ENCODE peak calls at places on chromosomes 1 and 21, in six cellular contexts. W is activated CD4-positive, alpha-beta T cell treated with anti-CD3 and anti-CD28 coated beads, Interleukin-2, amount 50 U/mL, for 1 hour; E is GM12892; D is neural crest cell; S is pancreas; O is left ventricle myocardium inferior. P is an unnamed sample.
A peak's percentile ranks its signal among the peaks of the same experiment; 100 is the strongest.

GRCh38 chr1:33649759-33650158 is 177.3 kb downstream of the ZSCAN20 start:
- DNase-seq in O (peak; percentile 40), D (no peak), S (no peak), E (no peak), W (no peak), P (peak; percentile 52)

GRCh38 chr1:2212167-2212541 is 16.0 kb upstream of the SKI start:
- DNase-seq in O (peak; percentile 38), W (no peak), S (no peak), D (no peak), E (no peak), P (no peak)

GRCh38 chr1:186139706-186140105 is 235.3 kb downstream of the TPR start:
- DNase-seq in W (no peak), S (no peak), E (no peak), O (no peak), D (no peak), P (no peak)

GRCh38 chr1:53535226-53535625 is 76.0 kb downstream of the DMRTB1 start:
- DNase-seq in W (no peak), S (no peak), E (no peak), O (no peak), D (no peak), P (no peak)

GRCh38 chr1:175073633-175074032 is 6.0 kb downstream of the TNN start:
- DNase-seq in O (no peak), E (no peak), D (no peak), S (no peak), W (no peak), P (no peak)

GRCh38 chr1:41319106-41319755 is 42.0 kb upstream of the FOXO6 start:
- DNase-seq in S (no peak), E (no peak), W (no peak), D (no peak), O (no peak), P (no peak)

GRCh38 chr21:24280591-24280990 is 1326.7 kb downstream of the MRPL39 start:
- DNase-seq in D (no peak), W (no peak), O (no peak), S (no peak), E (no peak), P (no peak)

GRCh38 chr1:204218552-204218951 is 4.8 kb upstream of the GOLT1A start:
- DNase-seq in W (no peak), S (no peak), D (no peak), E (no peak), O (no peak), P (no peak)

GRCh38 chr1:115595279-115596079 is 46.3 kb upstream of the VANGL1 start:
- DNase-seq in S (peak; percentile 81), W (peak; percentile 55), D (peak; percentile 90), O (peak; percentile 91), E (peak; percentile 27), P (peak; percentile 88)

GRCh38 chr1:223831755-223832636 is 13.8 kb downstream of the TP53BP2 start:
- DNase-seq in E (no peak), W (no peak), O (no peak), S (no peak), D (no peak), P (no peak)

GRCh38 chr1:95230768-95231191 is 3.2 kb upstream of the RWDD3 start:
- DNase-seq in D (no peak), S (peak; percentile 39), E (no peak), O (peak; percentile 37), W (no peak), P (no peak)

GRCh38 chr1:110746644-110747259 is 72.0 kb upstream of the KCNA3 start:
- DNase-seq in S (peak; percentile 45), W (peak; percentile 56), D (peak; percentile 67), O (peak; percentile 22), E (no peak), P (peak; percentile 32)

GRCh38 chr1:47513393-47513792 is 75.5 kb downstream of the FOXD2 start:
- DNase-seq in O (no peak), S (no peak), D (no peak), W (no peak), E (no peak), P (no peak)

GRCh38 chr1:167474191-167474641 is 44.1 kb downstream of the CD247 start:
- DNase-seq in O (no peak), W (peak; percentile 46), S (no peak), D (no peak), E (no peak), P (no peak)

GRCh38 chr1:200075522-200075921 is 48.0 kb downstream of the NR5A2 start:
- DNase-seq in W (no peak), S (no peak), E (no peak), D (no peak), O (no peak), P (peak; percentile 43)

GRCh38 chr1:230376296-230376695 is 49.8 kb downstream of the PGBD5 start:
- DNase-seq in O (no peak), E (no peak), W (no peak), S (no peak), D (peak; percentile 15), P (no peak)

GRCh38 chr1:96845464-96845863 is 123.9 kb downstream of the PTBP2 start:
- DNase-seq in E (peak; percentile 11), W (peak; percentile 1), O (no peak), D (peak; percentile 9), S (peak; percentile 40), P (no peak)

GRCh38 chr1:75472089-75472970 is 138.6 kb downstream of the SLC44A5 start:
- DNase-seq in W (no peak), S (no peak), E (no peak), D (no peak), O (no peak), P (no peak)

GRCh38 chr1:44881011-44881632 is 38.1 kb upstream of the PTCH2 start:
- DNase-seq in D (no peak), E (no peak), O (no peak), S (no peak), W (no peak), P (peak; percentile 19)

GRCh38 chr1:119871881-119872280 is 24.4 kb downstream of the ADAM30 start:
- DNase-seq in S (no peak), D (no peak), W (no peak), E (no peak), O (no peak), P (no peak)

GRCh38 chr1:175708787-175709186 is 34.6 kb downstream of the TNR start:
- DNase-seq in S (no peak), W (no peak), E (no peak), D (no peak), O (no peak), P (no peak)

GRCh38 chr1:164617607-164618564 is 58.9 kb downstream of the PBX1 start:
- DNase-seq in S (no peak), E (no peak), D (peak; percentile 17), O (no peak), W (no peak), P (no peak)

GRCh38 chr1:160826546-160826945 is 30.6 kb downstream of the LY9 start:
- DNase-seq in D (no peak), E (no peak), S (no peak), W (no peak), O (no peak), P (no peak)

GRCh38 chr1:220815409-220815808 is 28.7 kb downstream of the MTARC1 start:
- DNase-seq in O (no peak), E (no peak), S (no peak), D (no peak), W (no peak), P (no peak)

GRCh38 chr1:172136925-172137324 is 283.6 kb upstream of the C1orf105 start:
- DNase-seq in W (no peak), D (no peak), O (no peak), E (no peak), S (no peak), P (no peak)

GRCh38 chr1:214454619-214455396 is 96.6 kb downstream of the PTPN14 start:
- DNase-seq in O (no peak), D (no peak), E (no peak), S (no peak), W (no peak), P (no peak)

GRCh38 chr1:66294692-66295384 is 239.1 kb upstream of the SGIP1 start:
- DNase-seq in D (no peak), O (no peak), E (no peak), W (no peak), S (no peak), P (no peak)

GRCh38 chr1:16167331-16168143 is 11.7 kb upstream of the EPHA2 start:
- DNase-seq in D (peak; percentile 70), E (peak; percentile 76), O (no peak), W (peak; percentile 61), S (peak; percentile 63), P (no peak)

GRCh38 chr1:25737151-25737550 is 62.8 kb upstream of the SELENON start:
- DNase-seq in D (no peak), E (no peak), O (no peak), S (no peak), W (no peak), P (peak; percentile 52)

P was measured in heart left ventricle.